ENCODE peak calls at places on chromosomes 5 and 9, in six cellular contexts. A is HepG2, N is psoas muscle, W is NCI-H226, Y is NCI-H748 treated with DMSO at 0.1 percent for 48 hours, B is hepatic stellate cell. Q is an unnamed sample.

GRCh38 chr5:57976506-57976905 is 483.4 kb downstream of the PLK2 start:
- DNase-seq in A (no peak), Y (no peak), B (no peak), N (no peak), W (peak), Q (no peak)

GRCh38 chr9:129172816-129173215 is 5.2 kb downstream of the IER5L start:
- DNase-seq in N (no peak), Y (no peak), B (no peak), A (no peak), W (no peak), Q (no peak)

GRCh38 chr5:151030377-151030776 is 10.0 kb downstream of the GPX3 start:
- DNase-seq in A (no peak), Y (no peak), W (no peak), N (peak), B (no peak), Q (no peak)

GRCh38 chr5:15959560-15960164 is 219.9 kb downstream of the MARCHF11 start:
- DNase-seq in W (no peak), Y (no peak), N (no peak), B (no peak), A (no peak), Q (no peak)

GRCh38 chr5:15993334-15993733 is 186.3 kb downstream of the MARCHF11 start:
- DNase-seq in N (no peak), Y (no peak), A (no peak), B (no peak), W (peak), Q (peak)

GRCh38 chr9:12162101-12162500 is 531.1 kb upstream of the TYRP1 start:
- DNase-seq in B (no peak), N (no peak), Y (no peak), A (no peak), W (no peak), Q (no peak)

GRCh38 chr5:82159014-82159413 is 119.1 kb downstream of the RPS23 start:
- DNase-seq in B (no peak), Y (no peak), A (no peak), W (peak), N (no peak), Q (peak)

GRCh38 chr5:134873494-134873893 is 677 bp upstream of the TXNDC15 start:
- DNase-seq in W (no peak), A (no peak), Y (no peak), B (no peak), N (no peak), Q (no peak)

GRCh38 chr5:125967576-125967975 is 455.6 kb upstream of the GRAMD2B start:
- DNase-seq in W (no peak), N (no peak), Y (no peak), A (no peak), B (no peak), Q (no peak)

GRCh38 chr5:118060833-118061232 is 927.5 kb downstream of the DTWD2 start:
- DNase-seq in B (no peak), N (no peak), A (no peak), Y (no peak), W (no peak), Q (no peak)

GRCh38 chr9:120860083-120860482 is 16.9 kb downstream of the PHF19 start:
- DNase-seq in Y (no peak), W (no peak), A (no peak), N (no peak), B (no peak), Q (no peak)

GRCh38 chr5:142295084-142295758 is 29.6 kb downstream of the SPRY4 start:
- DNase-seq in B (no peak), A (no peak), Y (no peak), N (no peak), W (no peak), Q (no peak)

GRCh38 chr5:88691945-88692868 is 190.8 kb downstream of the MEF2C start:
- DNase-seq in W (no peak), Y (no peak), A (no peak), B (no peak), N (no peak), Q (no peak)

GRCh38 chr9:112629890-112630485 is 87.9 kb downstream of the INIP start:
- DNase-seq in N (no peak), A (no peak), B (no peak), W (no peak), Y (no peak), Q (peak)

GRCh38 chr5:142499591-142500384 is 175.0 kb upstream of the SPRY4 start:
- DNase-seq in Y (no peak), B (no peak), N (no peak), A (peak), W (no peak), Q (no peak)

GRCh38 chr5:126718246-126718868 is 58.6 kb upstream of the LMNB1 start:
- DNase-seq in W (no peak), Y (no peak), N (no peak), B (no peak), A (no peak), Q (no peak)

GRCh38 chr5:45038366-45038987 is 229.7 kb downstream of the MRPS30 start:
- DNase-seq in Y (peak), A (peak), W (peak), B (no peak), N (no peak), Q (peak)

GRCh38 chr9:116002624-116003023 is 151.0 kb upstream of the PAPPA start:
- DNase-seq in W (peak), B (no peak), N (no peak), Y (no peak), A (no peak), Q (peak)

GRCh38 chr5:139294372-139295165 is 1.0 kb downstream of the MATR3 start:
- DNase-seq in B (peak), N (peak), W (peak), Y (peak), A (peak), Q (peak)

GRCh38 chr9:37787059-37787458 is 2.2 kb upstream of the EXOSC3 start:
- DNase-seq in W (no peak), N (no peak), Y (no peak), A (no peak), B (no peak), Q (no peak)

GRCh38 chr5:138632900-138633489 is 57.8 kb upstream of the HSPA9 start:
- DNase-seq in W (peak), N (peak), B (peak), A (peak), Y (no peak), Q (peak)

Q was measured in foreskin keratinocyte.